ENCODE peak calls at places on chromosomes 6 and 20, in six cellular contexts. S is RPMI8226, K is Ammon's horn, E is NCI-H510A treated with DMSO at 0.1 percent for 48 hours, J is NCI-H774, T is fibroblast of the conjunctiva. O is an unnamed sample.

GRCh38 chr6:105993341-105993740 is 92.8 kb upstream of the PRDM1 start:
- DNase-seq in S (peak), K (no peak), E (no peak), J (no peak), T (no peak), O (no peak)

GRCh38 chr6:148983986-148984385 is 237.2 kb downstream of the UST start:
- DNase-seq in S (no peak), K (no peak), E (no peak), J (no peak), T (no peak), O (peak)

GRCh38 chr6:170039156-170040114 is 251.4 kb downstream of the DLL1 start:
- DNase-seq in S (no peak), K (no peak), E (no peak), J (no peak), T (no peak), O (no peak)

GRCh38 chr6:5107332-5107731 is 22.2 kb downstream of the PPP1R3G start:
- DNase-seq in S (no peak), K (no peak), E (no peak), J (no peak), T (no peak), O (no peak)

GRCh38 chr6:140537834-140538680 is 1163.6 kb upstream of the CITED2 start:
- DNase-seq in S (no peak), K (peak), E (peak), J (peak), T (peak), O (peak)

GRCh38 chr6:169172435-169172834 is 81.2 kb downstream of the THBS2 start:
- DNase-seq in S (no peak), K (no peak), E (no peak), J (no peak), T (peak), O (no peak)

GRCh38 chr20:47998736-47999135 is 213.5 kb upstream of the SULF2 start:
- DNase-seq in S (no peak), K (no peak), E (no peak), J (no peak), T (no peak), O (no peak)

GRCh38 chr6:34358389-34358906 is 34.0 kb downstream of the NUDT3 start:
- DNase-seq in S (no peak), K (no peak), E (peak), J (no peak), T (no peak), O (no peak)

GRCh38 chr20:36745234-36745926 is 510 bp downstream of the NDRG3 start:
- DNase-seq in S (no peak), K (peak), E (peak), J (no peak), T (no peak), O (no peak)

GRCh38 chr6:111743318-111743717 is 129.9 kb downstream of the FYN start:
- DNase-seq in S (no peak), K (no peak), E (no peak), J (no peak), T (no peak), O (no peak)

GRCh38 chr20:64217539-64217938 is 38.0 kb upstream of the PCMTD2 start:
- DNase-seq in S (no peak), K (no peak), E (no peak), J (no peak), T (no peak), O (no peak)

GRCh38 chr6:27810768-27811298 is 101.4 kb downstream of the OR2B2 start:
- DNase-seq in S (peak), K (no peak), E (no peak), J (no peak), T (no peak), O (no peak)

GRCh38 chr20:39871013-39871412 is 818.0 kb downstream of the MAFB start:
- DNase-seq in S (no peak), K (no peak), E (no peak), J (no peak), T (no peak), O (no peak)

GRCh38 chr6:82875573-82876185 is 190.0 kb downstream of the UBE3D start:
- DNase-seq in S (no peak), K (no peak), E (no peak), J (no peak), T (no peak), O (peak)

GRCh38 chr6:124303971-124304370 is 500.3 kb downstream of the NKAIN2 start:
- DNase-seq in S (no peak), K (no peak), E (no peak), J (no peak), T (no peak), O (no peak)

GRCh38 chr6:109454483-109455160 is 950 bp downstream of the MICAL1 start:
- DNase-seq in S (peak), K (peak), E (no peak), J (no peak), T (no peak), O (no peak)

GRCh38 chr20:25467441-25467840 is 60.0 kb downstream of the GINS1 start:
- DNase-seq in S (no peak), K (no peak), E (no peak), J (no peak), T (no peak), O (no peak)

GRCh38 chr6:42260424-42260888 is 42.8 kb upstream of the MRPS10 start:
- DNase-seq in S (no peak), K (no peak), E (no peak), J (no peak), T (no peak), O (no peak)

GRCh38 chr6:10579803-10580202 is 58.7 kb downstream of the GCNT2 start:
- DNase-seq in S (no peak), K (no peak), E (no peak), J (no peak), T (no peak), O (no peak)

GRCh38 chr6:53230775-53231467 is 82.3 kb upstream of the GCM1 start:
- DNase-seq in S (no peak), K (no peak), E (no peak), J (no peak), T (no peak), O (no peak)

GRCh38 chr6:26400626-26401025 is 1.4 kb upstream of the BTN3A1 start:
- DNase-seq in S (peak), K (no peak), E (no peak), J (no peak), T (no peak), O (no peak)

GRCh38 chr6:79869184-79869583 is 78.2 kb downstream of the ELOVL4 start:
- DNase-seq in S (no peak), K (no peak), E (no peak), J (no peak), T (no peak), O (no peak)

GRCh38 chr6:11934638-11935037 is 77.5 kb upstream of the HIVEP1 start:
- DNase-seq in S (no peak), K (no peak), E (no peak), J (no peak), T (no peak), O (no peak)

GRCh38 chr6:16514249-16514648 is 247.0 kb downstream of the ATXN1 start:
- DNase-seq in S (peak), K (peak), E (no peak), J (no peak), T (peak), O (peak)

GRCh38 chr20:58650776-58651547 is at the start of gene STX16:
- DNase-seq in S (peak), K (peak), E (peak), J (peak), T (peak), O (peak)

GRCh38 chr20:46011631-46012482 is 3.1 kb downstream of the MMP9 start:
- DNase-seq in S (peak), K (no peak), E (no peak), J (no peak), T (no peak), O (no peak)

GRCh38 chr6:149438855-149439254 is 38.8 kb downstream of the SUMO4 start:
- DNase-seq in S (peak), K (no peak), E (no peak), J (no peak), T (no peak), O (no peak)

GRCh38 chr6:14109411-14109826 is 8.2 kb upstream of the CD83 start:
- DNase-seq in S (no peak), K (no peak), E (no peak), J (no peak), T (no peak), O (no peak)

GRCh38 chr6:155974967-155975366 is 519.3 kb upstream of the NOX3 start:
- DNase-seq in S (no peak), K (no peak), E (no peak), J (no peak), T (no peak), O (no peak)

GRCh38 chr6:40791004-40791403 is 203.8 kb upstream of the LRFN2 start:
- DNase-seq in S (no peak), K (no peak), E (no peak), J (no peak), T (no peak), O (no peak)